ENCODE peak calls at places on chromosomes 1 and 21, in five cellular contexts. R is tibial nerve; V is CD8-positive, alpha-beta T cell; I is stimulated activated naive CD8-positive, alpha-beta T cell treated with anti-CD3 and anti-CD28 coated beads, Interleukin-15, Interleukin-2, amounts not matched to agents 100 U/mL and 50 U/mL, for 24 hours; Z is HFF-Myc. N is an unnamed sample.

GRCh38 chr1:54517536-54517935 is 30.5 kb upstream of the ACOT11 start:
- DNase-seq in R (no peak), V (no peak), I (no peak), Z (no peak), N (no peak)

GRCh38 chr1:15153184-15153841 is at the start of gene TMEM51:
- DNase-seq in R (no peak), V (no peak), I (no peak), Z (no peak), N (peak; percentile 89)

GRCh38 chr1:192766876-192767275 is 42.0 kb upstream of the RGS2 start:
- DNase-seq in R (no peak), V (no peak), I (no peak), Z (no peak), N (no peak)

GRCh38 chr1:101918277-101918676 is 78.4 kb downstream of the OLFM3 start:
- DNase-seq in R (no peak), V (no peak), I (no peak), Z (no peak), N (no peak)

GRCh38 chr1:198780376-198780775 is 141.5 kb downstream of the PTPRC start:
- DNase-seq in R (no peak), V (no peak), I (no peak), Z (no peak), N (no peak)

GRCh38 chr1:111723091-111723806 is 15.9 kb downstream of the INKA2 start:
- DNase-seq in R (no peak), V (no peak), I (no peak), Z (no peak), N (no peak)

GRCh38 chr1:116769994-116770393 is 15.8 kb downstream of the CD2 start:
- DNase-seq in R (no peak), V (no peak), I (peak; percentile 43), Z (no peak), N (no peak)

GRCh38 chr1:221085712-221086111 is 206.5 kb downstream of the HLX start:
- DNase-seq in R (no peak), V (no peak), I (no peak), Z (no peak), N (no peak)

GRCh38 chr1:108117908-108118902 is 81.9 kb downstream of the SLC25A24 start:
- DNase-seq in R (no peak), V (no peak), I (no peak), Z (peak; percentile 38), N (no peak)

GRCh38 chr1:243471026-243471685 is 215.3 kb downstream of the SDCCAG8 start:
- DNase-seq in R (no peak), V (no peak), I (no peak), Z (no peak), N (peak; percentile 73)

GRCh38 chr1:33256335-33256700 is at the start of gene ZNF362:
- DNase-seq in R (no peak), V (peak; percentile 82), I (peak; percentile 63), Z (no peak), N (peak; percentile 79)

GRCh38 chr1:191588905-191589304 is 569.4 kb upstream of the RGS18 start:
- DNase-seq in R (no peak), V (no peak), I (no peak), Z (no peak), N (no peak)

GRCh38 chr1:40802078-40803075 is 18.8 kb downstream of the KCNQ4 start:
- DNase-seq in R (peak; percentile 72), V (peak; percentile 88), I (peak; percentile 87), Z (peak; percentile 9), N (peak; percentile 57)

GRCh38 chr1:116290085-116290670 is 82.9 kb upstream of the ATP1A1 start:
- DNase-seq in R (no peak), V (peak; percentile 31), I (no peak), Z (no peak), N (no peak)

GRCh38 chr1:168301664-168302320 is 21.1 kb downstream of the TBX19 start:
- DNase-seq in R (no peak), V (no peak), I (no peak), Z (peak; percentile 39), N (no peak)

GRCh38 chr1:84907095-84907827 is 14.3 kb upstream of the LPAR3 start:
- DNase-seq in R (no peak), V (no peak), I (no peak), Z (peak; percentile 12), N (no peak)

GRCh38 chr1:197868751-197869501 is 33.5 kb upstream of the C1orf53 start:
- DNase-seq in R (no peak), V (no peak), I (peak; percentile 15), Z (peak; percentile 16), N (no peak)

GRCh38 chr1:113991467-113991997 is 12.3 kb downstream of the OLFML3 start:
- DNase-seq in R (no peak), V (no peak), I (no peak), Z (no peak), N (no peak)

GRCh38 chr1:165883056-165883455 is 55.6 kb downstream of the UCK2 start:
- DNase-seq in R (no peak), V (no peak), I (no peak), Z (no peak), N (no peak)

GRCh38 chr1:5720936-5721335 is 271.3 kb downstream of the NPHP4 start:
- DNase-seq in R (no peak), V (no peak), I (no peak), Z (no peak), N (no peak)

GRCh38 chr21:44618504-44618903 is 6.6 kb downstream of the KRTAP10-8 start:
- DNase-seq in R (no peak), V (no peak), I (no peak), Z (no peak), N (no peak)

GRCh38 chr1:236467327-236467641 is 56.5 kb upstream of the LGALS8 start:
- DNase-seq in R (no peak), V (no peak), I (no peak), Z (no peak), N (no peak)

GRCh38 chr1:22297999-22298398 is 153.7 kb upstream of the ZBTB40 start:
- DNase-seq in R (no peak), V (peak; percentile 17), I (no peak), Z (no peak), N (no peak)